ENCODE peak calls at places on chromosomes 13 and 19, in six cellular contexts. B, A, E, Q, G and O are unnamed samples.

GRCh38 chr13:56459291-56459690 is 681.4 kb upstream of the PRR20A start:
- DNase-seq in A (no peak), Q (no peak), G (no peak), E (no peak), B (no peak), O (no peak)

GRCh38 chr19:55247621-55248099 is 11.2 kb downstream of the PPP6R1 start:
- DNase-seq in A (no peak), G (peak), Q (no peak), E (peak), B (peak), O (peak)

GRCh38 chr13:42412812-42413795 is 141.2 kb downstream of the AKAP11 start:
- DNase-seq in B (no peak), A (no peak), E (no peak), Q (no peak), G (no peak), O (no peak)

GRCh38 chr13:36275190-36276002 is 22.2 kb downstream of the CCDC169 start:
- DNase-seq in B (no peak), A (no peak), Q (peak), E (peak), G (peak), O (peak)

GRCh38 chr19:7251502-7251901 is 42.7 kb downstream of the INSR start:
- DNase-seq in G (no peak), B (no peak), Q (no peak), A (no peak), E (no peak), O (no peak)

GRCh38 chr13:50425772-50426171 is 410.5 kb downstream of the KCNRG start:
- DNase-seq in Q (no peak), B (no peak), A (no peak), E (no peak), G (no peak), O (no peak)

GRCh38 chr13:113582841-113583631 is 1.5 kb upstream of the TFDP1 start:
- DNase-seq in E (peak), A (no peak), Q (no peak), G (no peak), B (peak), O (no peak)

GRCh38 chr13:72144625-72145024 is 277.6 kb upstream of the DACH1 start:
- DNase-seq in G (no peak), Q (no peak), E (no peak), B (no peak), A (no peak), O (no peak)

GRCh38 chr13:40064723-40065122 is 409.3 kb downstream of the COG6 start:
- DNase-seq in A (no peak), Q (no peak), B (no peak), E (no peak), G (peak), O (peak)

GRCh38 chr13:35699805-35700204 is 223.3 kb upstream of the MAB21L1 start:
- DNase-seq in G (peak), B (no peak), E (peak), Q (no peak), A (no peak), O (no peak)

GRCh38 chr13:48585456-48585840 is 52.6 kb upstream of the RCBTB2 start:
- DNase-seq in A (no peak), E (peak), Q (peak), G (peak), B (no peak), O (peak)

GRCh38 chr13:50677687-50678463 is 165.6 kb downstream of the DLEU7 start:
- DNase-seq in Q (no peak), B (no peak), E (no peak), G (peak), A (no peak), O (peak)

GRCh38 chr19:16386619-16387240 is 62.1 kb downstream of the KLF2 start:
- DNase-seq in G (peak), B (no peak), E (peak), Q (peak), A (peak), O (peak)

GRCh38 chr13:30884543-30884942 is 21.5 kb upstream of the MEDAG start:
- DNase-seq in B (no peak), E (no peak), A (no peak), Q (no peak), G (no peak), O (no peak)

GRCh38 chr19:3776479-3777040 is 4.5 kb upstream of the RAX2 start:
- DNase-seq in G (no peak), B (no peak), E (no peak), A (no peak), Q (no peak), O (no peak)

GRCh38 chr13:80177327-80177726 is 163.6 kb downstream of the SPRY2 start:
- DNase-seq in Q (no peak), G (no peak), E (no peak), A (no peak), B (no peak), O (no peak)

GRCh38 chr13:24675806-24676570 is 4.2 kb upstream of the ATP12A start:
- DNase-seq in B (no peak), E (no peak), Q (no peak), A (no peak), G (no peak), O (no peak)

GRCh38 chr13:78607409-78608253 is 4.3 kb upstream of the POU4F1 start:
- DNase-seq in E (no peak), B (no peak), A (no peak), Q (no peak), G (no peak), O (no peak)

GRCh38 chr13:33207616-33207964 is 78.0 kb downstream of the STARD13 start:
- DNase-seq in Q (no peak), A (no peak), G (peak), B (no peak), E (peak), O (no peak)

GRCh38 chr13:83184819-83185218 is 697.5 kb downstream of the SLITRK1 start:
- DNase-seq in B (no peak), G (peak), E (no peak), A (no peak), Q (no peak), O (no peak)

GRCh38 chr19:30718014-30718413 is 345.8 kb downstream of the ZNF536 start:
- DNase-seq in G (no peak), A (no peak), E (no peak), Q (no peak), B (no peak), O (no peak)

GRCh38 chr13:99948907-99949656 is 22.5 kb downstream of the ZIC5 start:
- DNase-seq in B (no peak), E (peak), G (no peak), Q (no peak), A (no peak), O (no peak)

GRCh38 chr13:31485183-31485582 is 254.1 kb upstream of the RXFP2 start:
- DNase-seq in Q (no peak), B (no peak), E (no peak), A (no peak), G (no peak), O (no peak)

GRCh38 chr19:15316498-15316897 is 15.8 kb downstream of the BRD4 start:
- DNase-seq in G (peak), Q (no peak), A (no peak), B (no peak), E (no peak), O (no peak)

GRCh38 chr13:109233293-109233692 is 553.1 kb downstream of the IRS2 start:
- DNase-seq in E (no peak), A (no peak), B (no peak), Q (no peak), G (no peak), O (no peak)

GRCh38 chr13:95920485-95920884 is 132.7 kb downstream of the UGGT2 start:
- DNase-seq in B (no peak), E (no peak), G (no peak), Q (no peak), A (no peak), O (no peak)

GRCh38 chr13:91353494-91353893 is 6.0 kb downstream of the MIR17HG start:
- DNase-seq in A (no peak), Q (no peak), E (no peak), G (no peak), B (no peak), O (no peak)

GRCh38 chr13:103948477-103948876 is 882.3 kb upstream of the SLC10A2 start:
- DNase-seq in E (no peak), B (no peak), G (no peak), A (no peak), Q (no peak), O (no peak)

DNA sequence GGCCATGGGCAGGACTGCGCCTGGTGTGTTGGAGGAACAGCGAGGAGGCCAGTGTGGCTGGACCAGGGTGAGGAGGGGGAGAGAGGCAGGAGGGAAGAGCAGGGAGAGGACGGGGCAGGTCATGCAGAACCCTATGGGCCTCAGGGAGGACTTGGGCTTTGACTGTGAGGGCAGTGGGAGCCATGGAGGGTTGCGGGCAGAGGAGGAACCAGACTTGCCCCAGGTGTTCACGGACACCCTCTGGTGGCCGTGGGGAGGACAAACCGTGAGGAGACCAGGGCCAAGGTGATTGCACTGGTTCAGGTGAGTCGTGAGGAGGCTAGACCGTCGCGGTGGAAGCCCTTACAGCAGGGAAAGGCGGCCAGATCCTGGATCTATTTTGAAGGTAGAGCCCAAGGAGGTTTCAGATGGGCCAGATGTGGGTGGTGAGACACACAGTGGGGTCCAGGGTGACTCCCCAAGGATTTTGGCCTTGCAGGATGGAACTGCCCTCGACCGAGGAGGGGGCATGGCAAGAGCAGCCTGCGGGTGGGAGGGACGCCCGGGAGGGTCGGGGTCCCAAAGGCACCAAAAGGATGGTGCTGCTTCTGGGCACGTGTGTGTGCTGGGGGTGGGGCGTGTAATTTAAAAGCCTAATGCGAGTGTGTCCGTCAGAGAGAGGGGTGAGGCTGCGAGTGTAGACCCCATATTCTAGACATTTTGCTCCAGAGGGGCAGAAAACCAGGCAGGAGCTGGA is 2.7 kb upstream of the REXO1 start:
- DNase-seq in Q (no peak), G (no peak), B (no peak), A (no peak), E (no peak), O (peak)
- TF ChIP-seq CTCF in Q (no peak), G (no peak), B (no peak), A (peak), E (no peak), O (no peak)

DNA sequence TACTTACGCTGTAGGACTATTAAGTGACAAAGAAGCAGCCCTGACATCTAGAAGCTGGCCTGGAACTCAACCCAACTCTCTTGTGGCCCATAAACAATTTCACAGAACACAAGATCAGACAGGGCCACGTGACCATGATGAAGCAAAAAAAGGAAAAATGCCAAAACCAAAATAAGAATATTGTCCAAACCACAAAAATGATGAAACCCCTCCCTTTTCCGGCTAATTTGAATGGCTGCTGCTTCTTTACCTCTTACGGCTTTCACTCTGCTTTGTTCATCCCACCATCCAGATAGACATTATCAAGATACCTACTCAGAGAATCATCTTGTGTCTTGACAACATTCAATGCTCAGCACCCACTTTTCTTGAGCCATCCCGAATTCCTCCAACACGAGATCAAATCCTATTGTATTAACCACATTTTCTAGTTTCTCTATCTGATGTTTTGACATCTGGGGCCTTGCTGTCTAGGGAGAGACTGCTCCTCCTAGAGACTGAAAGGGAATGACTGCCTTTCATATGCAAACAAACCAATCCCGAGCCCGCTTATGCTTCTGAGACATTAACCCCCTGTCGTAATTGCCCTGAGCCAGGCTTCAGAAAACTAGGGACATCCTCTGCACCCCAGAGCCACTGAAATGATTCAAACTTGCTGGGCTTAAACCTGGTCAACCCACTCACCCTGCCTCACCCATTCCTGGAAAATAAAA is 186.3 kb downstream of the TDRD3 start:
- DNase-seq in Q (no peak), G (peak), E (peak), A (no peak), B (no peak), O (no peak)
- TF ChIP-seq CTCF in Q (no peak), G (peak), E (no peak), A (no peak), B (no peak), O (no peak)

GRCh38 chr19:39224910-39225309 is 19.9 kb downstream of the IFNL3 start:
- DNase-seq in Q (no peak), B (no peak), E (no peak), G (no peak), A (no peak), O (no peak)
- TF ChIP-seq CTCF in Q (no peak), B (no peak), E (no peak), G (no peak), A (no peak), O (no peak)

GRCh38 chr19:11390933-11391680 is 7.0 kb upstream of the EPOR start:
- DNase-seq in G (no peak), E (no peak), A (no peak), B (no peak), Q (no peak), O (no peak)
- TF ChIP-seq CTCF in G (no peak), E (no peak), A (no peak), B (no peak), Q (no peak), O (no peak)

GRCh38 chr19:43767316-43767715 is 12.6 kb upstream of the SMG9 start:
- DNase-seq in B (no peak), Q (no peak), G (no peak), E (no peak), A (no peak), O (no peak)

GRCh38 chr19:43765109-43765876 is 10.5 kb upstream of the SMG9 start:
- DNase-seq in Q (peak), G (peak), A (no peak), B (peak), E (peak), O (peak)

GRCh38 chr19:43768273-43769050 is 12.3 kb downstream of the KCNN4 start:
- DNase-seq in E (peak), B (peak), Q (no peak), A (no peak), G (peak), O (no peak)

GRCh38 chr19:43767818-43768217 is 13.0 kb downstream of the KCNN4 start:
- DNase-seq in E (no peak), Q (no peak), A (no peak), B (no peak), G (no peak), O (no peak)

GRCh38 chr19:43766755-43767043 is 11.9 kb upstream of the SMG9 start:
- DNase-seq in Q (no peak), G (no peak), E (no peak), A (no peak), B (no peak), O (no peak)
- TF ChIP-seq CTCF in Q (no peak), G (no peak), E (no peak), A (peak), B (no peak), O (no peak)